ENCODE peak calls at places on chromosomes 5 and 9, in eight cellular contexts. B is breast epithelium, U is colonic mucosa, S is heart left ventricle, X is cardiac muscle cell, H is mucosa of descending colon, J is A673, Y is brain microvascular endothelial cell. K is an unnamed sample.

GRCh38 chr5:66066826-66067225 is 77.3 kb upstream of the SREK1 start:
- DNase-seq in B (no peak), U (no peak), S (no peak), X (no peak), H (no peak), J (no peak), Y (no peak), K (no peak)

GRCh38 chr5:32173394-32174010 is 617 bp downstream of the GOLPH3 start:
- DNase-seq in B (peak; percentile 52), U (peak; percentile 71), S (peak; percentile 79), X (peak; percentile 67), H (peak; percentile 84), J (peak; percentile 79), Y (no peak), K (no peak)

GRCh38 chr5:170169996-170170395 is 62.8 kb upstream of the C5orf58 start:
- DNase-seq in B (no peak), U (no peak), S (no peak), X (no peak), H (no peak), J (no peak), Y (no peak), K (no peak)

GRCh38 chr5:126597156-126597555 is 2.1 kb upstream of the ALDH7A1 start:
- DNase-seq in B (no peak), U (no peak), S (no peak), X (no peak), H (no peak), J (peak; percentile 19), Y (peak; percentile 72), K (peak; percentile 87)

GRCh38 chr9:69195681-69196080 is 21.6 kb downstream of the TJP2 start:
- DNase-seq in B (no peak), U (no peak), S (no peak), X (no peak), H (no peak), J (no peak), Y (no peak), K (no peak)

GRCh38 chr9:13023498-13023897 is 248.7 kb downstream of the LURAP1L start:
- DNase-seq in B (no peak), U (no peak), S (no peak), X (no peak), H (no peak), J (no peak), Y (peak; percentile 34), K (no peak)

GRCh38 chr5:41893074-41893851 is 10.9 kb upstream of the RIMOC1 start:
- DNase-seq in B (no peak), U (no peak), S (no peak), X (no peak), H (no peak), J (no peak), Y (no peak), K (no peak)

GRCh38 chr9:36748322-36748899 is 175.7 kb downstream of the MELK start:
- DNase-seq in B (no peak), U (no peak), S (peak; percentile 54), X (peak; percentile 91), H (peak; percentile 44), J (peak; percentile 58), Y (peak; percentile 43), K (peak; percentile 26)

GRCh38 chr5:87015908-87016307 is 251.8 kb upstream of the RASA1 start:
- DNase-seq in B (no peak), U (no peak), S (no peak), X (no peak), H (no peak), J (no peak), Y (no peak), K (no peak)

GRCh38 chr9:68970150-68970549 is 43.8 kb downstream of the PRKACG start:
- DNase-seq in B (no peak), U (peak; percentile 85), S (no peak), X (no peak), H (no peak), J (peak; percentile 60), Y (no peak), K (no peak)

GRCh38 chr5:878125-878524 is 14.5 kb downstream of the BRD9 start:
- DNase-seq in B (no peak), U (no peak), S (no peak), X (no peak), H (no peak), J (no peak), Y (no peak), K (no peak)

GRCh38 chr9:134854541-134854981 is 26.0 kb upstream of the FCN2 start:
- DNase-seq in B (no peak), U (no peak), S (no peak), X (no peak), H (no peak), J (no peak), Y (no peak), K (no peak)

GRCh38 chr9:2126331-2126789 is 111.2 kb downstream of the SMARCA2 start:
- DNase-seq in B (no peak), U (peak; percentile 22), S (no peak), X (no peak), H (no peak), J (peak; percentile 15), Y (no peak), K (peak; percentile 10)

GRCh38 chr5:6078881-6079280 is 299.5 kb downstream of the MED10 start:
- DNase-seq in B (no peak), U (no peak), S (no peak), X (no peak), H (no peak), J (no peak), Y (no peak), K (no peak)

GRCh38 chr5:72648511-72648910 is 141.3 kb upstream of the ZNF366 start:
- DNase-seq in B (no peak), U (no peak), S (no peak), X (no peak), H (no peak), J (no peak), Y (no peak), K (no peak)

GRCh38 chr5:148091991-148092964 is 28.5 kb downstream of the SPINK5 start:
- DNase-seq in B (no peak), U (no peak), S (no peak), X (no peak), H (no peak), J (no peak), Y (no peak), K (no peak)

GRCh38 chr5:93348231-93348630 is 232.8 kb downstream of the NR2F1-AS1 start:
- DNase-seq in B (no peak), U (no peak), S (no peak), X (no peak), H (no peak), J (no peak), Y (no peak), K (no peak)

GRCh38 chr9:109968332-109968657 is 188.3 kb downstream of the PALM2AKAP2 start:
- DNase-seq in B (no peak), U (no peak), S (no peak), X (no peak), H (no peak), J (no peak), Y (no peak), K (no peak)
- H3K4me3 ChIP-seq in B (no peak overlapping the region), U (no peak overlapping the region), S (no peak overlapping the region), X (no peak overlapping the region), H (no peak overlapping the region), J (no peak overlapping the region), Y (no peak overlapping the region), K (no peak overlapping the region)

GRCh38 chr9:84669008-84669292 is 579 bp upstream of the NTRK2 start:
- DNase-seq in B (no peak), U (peak; percentile 16), S (no peak), X (no peak), H (no peak), J (no peak), Y (no peak), K (no peak)

GRCh38 chr9:84669293-84670105 is at the start of gene NTRK2:
- DNase-seq in B (peak; percentile 59), U (peak; percentile 18), S (peak; percentile 37), X (peak; percentile 58), H (peak; percentile 29), J (peak; percentile 18), Y (peak; percentile 9), K (peak; percentile 66)

GRCh38 chr9:84667571-84668203 is 1.8 kb upstream of the NTRK2 start:
- DNase-seq in B (peak; percentile 50), U (peak; percentile 17), S (peak; percentile 30), X (peak; percentile 19), H (no peak), J (peak; percentile 36), Y (peak; percentile 57), K (peak; percentile 41)

GRCh38 chr9:84670106-84670800 is 724 bp downstream of the NTRK2 start:
- DNase-seq in B (no peak), U (no peak), S (peak; percentile 42), X (peak; percentile 48), H (no peak), J (no peak), Y (no peak), K (peak; percentile 27)

GRCh38 chr9:84668204-84669007 is 1.1 kb upstream of the NTRK2 start:
- DNase-seq in B (peak; percentile 78), U (peak; percentile 66), S (peak; percentile 74), X (peak; percentile 88), H (peak; percentile 77), J (peak; percentile 77), Y (peak; percentile 29), K (peak; percentile 86)
- TF ChIP-seq CTCF in B (peak; percentile 23), U (peak; percentile 38), S (peak; percentile 49), X (peak; percentile 38), H (no peak), J (peak; percentile 55), Y (peak; percentile 65), K (peak; percentile 44)

GRCh38 chr9:23672121-23672520 is 153.9 kb downstream of the ELAVL2 start:
- DNase-seq in B (no peak), U (no peak), S (no peak), X (no peak), H (no peak), J (no peak), Y (no peak), K (no peak)

GRCh38 chr9:23677446-23677845 is 148.6 kb downstream of the ELAVL2 start:
- DNase-seq in B (no peak), U (no peak), S (no peak), X (no peak), H (no peak), J (no peak), Y (no peak), K (no peak)

GRCh38 chr9:23669776-23670175 is 156.3 kb downstream of the ELAVL2 start:
- DNase-seq in B (no peak), U (no peak), S (no peak), X (no peak), H (no peak), J (no peak), Y (no peak), K (no peak)

DNA sequence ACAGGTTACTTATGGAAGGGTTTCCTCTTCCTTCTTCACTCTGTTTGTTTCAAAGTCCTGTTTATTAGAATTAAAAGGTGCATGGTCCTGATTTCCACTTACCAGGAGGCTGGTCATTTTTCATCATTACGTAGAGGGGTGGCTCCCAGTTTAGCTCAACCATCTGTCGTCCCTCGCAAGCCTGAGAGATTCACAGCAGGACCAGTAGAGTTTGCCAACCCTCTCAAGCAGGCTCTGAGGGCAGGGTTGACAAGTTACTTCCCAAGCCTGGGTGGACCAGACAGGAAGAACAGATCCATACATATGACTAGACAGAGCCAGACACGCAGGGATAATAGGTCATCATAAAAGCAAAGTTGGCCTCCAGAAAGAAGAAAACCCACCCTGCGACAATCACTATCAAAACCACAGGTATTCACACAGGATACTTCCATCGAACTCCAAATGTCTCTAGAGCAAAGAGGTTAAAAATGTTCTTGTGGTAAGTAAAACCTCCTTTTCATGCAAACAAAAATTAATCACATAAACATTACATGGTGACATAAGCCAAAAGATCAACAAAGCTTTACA is 151.9 kb downstream of the ELAVL2 start:
- DNase-seq in B (no peak), U (no peak), S (no peak), X (no peak), H (no peak), J (no peak), Y (no peak), K (no peak)
- H3K4me3 ChIP-seq in B (no peak overlapping the region), U (no peak overlapping the region), S (no peak overlapping the region), X (no peak overlapping the region), H (no peak overlapping the region), J (no peak overlapping the region), Y (no peak overlapping the region), K (no peak overlapping the region)

GRCh38 chr9:84277646-84278045 is 62.9 kb downstream of the SLC28A3 start:
- DNase-seq in B (no peak), U (no peak), S (no peak), X (no peak), H (no peak), J (no peak), Y (no peak), K (peak; percentile 16)
- TF ChIP-seq CTCF in B (no peak), U (no peak), S (no peak), X (no peak), H (no peak), J (no peak), Y (no peak), K (no peak)

K was measured in foreskin fibroblast.